ENCODE peak calls at places on chromosomes 16 and 17, in four cellular contexts. D is neural progenitor cell, S is endothelial cell of umbilical vein, Q is astrocyte. H is an unnamed sample.

GRCh38 chr17:72139213-72139612 is 18.4 kb downstream of the SOX9 start:
- DNase-seq in D (no peak), S (no peak), Q (peak; percentile 65), H (no peak)

GRCh38 chr16:51276335-51276734 is 125.3 kb upstream of the SALL1 start:
- DNase-seq in S (no peak), Q (no peak), D (no peak), H (no peak)

GRCh38 chr17:2107506-2107905 is 52.6 kb downstream of the HIC1 start:
- DNase-seq in D (no peak), Q (no peak), S (no peak), H (no peak)

GRCh38 chr17:146546-146945 is 9.2 kb downstream of the SCGB1C2 start:
- DNase-seq in S (no peak), Q (no peak), D (no peak), H (no peak)

GRCh38 chr17:28579526-28579925 is 2.8 kb upstream of the ALDOC start:
- DNase-seq in Q (no peak), D (no peak), S (no peak), H (no peak)

GRCh38 chr17:57872536-57872935 is 22.7 kb upstream of the MRPS23 start:
- DNase-seq in D (no peak), S (no peak), Q (no peak), H (no peak)

GRCh38 chr17:29607557-29608195 is 14.7 kb downstream of the ANKRD13B start:
- DNase-seq in S (no peak), D (no peak), Q (no peak), H (no peak)

GRCh38 chr16:88619859-88620655 is 18.3 kb upstream of the IL17C start:
- DNase-seq in D (no peak), Q (peak; percentile 50), S (no peak), H (no peak)

GRCh38 chr17:65370669-65371126 is 190.8 kb downstream of the AXIN2 start:
- DNase-seq in D (peak; percentile 11), S (peak; percentile 44), Q (no peak), H (no peak)

GRCh38 chr16:67480833-67481560 is at the start of gene ATP6V0D1:
- DNase-seq in D (peak; percentile 99), Q (peak; percentile 88), S (peak; percentile 99), H (peak; percentile 99)

GRCh38 chr16:1098266-1098991 is 2.4 kb upstream of the C1QTNF8 start:
- DNase-seq in S (no peak), D (peak; percentile 75), Q (no peak), H (no peak)

GRCh38 chr17:9529033-9529748 is 46.4 kb downstream of the STX8 start:
- DNase-seq in S (peak; percentile 24), Q (peak; percentile 41), D (peak; percentile 33), H (peak; percentile 6)

GRCh38 chr16:63361032-63361624 is 1324.9 kb upstream of the CDH8 start:
- DNase-seq in S (peak; percentile 56), Q (peak; percentile 35), D (peak; percentile 74), H (peak; percentile 64)

GRCh38 chr17:60506312-60506711 is 19.7 kb downstream of the APPBP2 start:
- DNase-seq in S (peak; percentile 33), Q (peak; percentile 90), D (no peak), H (no peak)

GRCh38 chr17:45019177-45019711 is 32.2 kb downstream of the DCAKD start:
- DNase-seq in D (peak; percentile 53), S (peak; percentile 26), Q (no peak), H (peak; percentile 25)

GRCh38 chr16:56221995-56222394 is 30.7 kb downstream of the GNAO1 start:
- DNase-seq in D (no peak), S (no peak), Q (no peak), H (no peak)

GRCh38 chr17:66255112-66255511 is 25.9 kb upstream of the APOH start:
- DNase-seq in D (peak; percentile 73), Q (peak; percentile 62), S (peak; percentile 74), H (peak; percentile 80)

GRCh38 chr17:13931752-13932477 is 137.4 kb upstream of the COX10 start:
- DNase-seq in D (no peak), Q (peak; percentile 47), S (no peak), H (peak; percentile 7)

GRCh38 chr16:73057369-73058210 is 9.7 kb upstream of the ZFHX3 start:
- DNase-seq in Q (no peak), S (peak; percentile 52), D (peak; percentile 75), H (peak; percentile 56)

GRCh38 chr16:80231888-80232287 is 308.9 kb upstream of the DYNLRB2 start:
- DNase-seq in D (no peak), Q (peak; percentile 92), S (no peak), H (peak; percentile 7)

GRCh38 chr17:74360993-74361612 is 565 bp downstream of the BTBD17 start:
- DNase-seq in D (peak; percentile 92), Q (no peak), S (no peak), H (no peak)

GRCh38 chr16:85315871-85316270 is 203.6 kb upstream of the CIBAR2 start:
- DNase-seq in Q (no peak), D (no peak), S (no peak), H (no peak)

GRCh38 chr17:76513306-76513692 is 12.1 kb upstream of the RHBDF2 start:
- DNase-seq in S (no peak), Q (no peak), D (no peak), H (no peak)
- TF ChIP-seq CTCF in S (no peak), Q (no peak), D (no peak), H (no peak)

GRCh38 chr16:57629516-57630401 is 1.3 kb downstream of the ADGRG1 start:
- DNase-seq in Q (no peak), D (no peak), S (no peak), H (no peak)
- H3K4me2 ChIP-seq in Q (no peak overlapping the region), D (no peak overlapping the region), S (peak overlapping the region; percentile 62), H (no peak overlapping the region)

GRCh38 chr16:70018254-70018653 is 67.1 kb downstream of the CLEC18A start:
- DNase-seq in Q (peak; percentile 8), S (peak; percentile 29), D (peak; percentile 42), H (peak; percentile 72)
- TF ChIP-seq CTCF in Q (peak; percentile 8), S (peak; percentile 25), D (peak; percentile 44), H (peak; percentile 69)

GRCh38 chr17:76238847-76239537 is 1.3 kb downstream of the RNF157 start:
- DNase-seq in D (no peak), S (no peak), Q (no peak), H (no peak)
- H3K4me2 ChIP-seq in D (peak overlapping the region; percentile 95), S (no peak overlapping the region), Q (no peak overlapping the region), H (no peak overlapping the region)

DNA sequence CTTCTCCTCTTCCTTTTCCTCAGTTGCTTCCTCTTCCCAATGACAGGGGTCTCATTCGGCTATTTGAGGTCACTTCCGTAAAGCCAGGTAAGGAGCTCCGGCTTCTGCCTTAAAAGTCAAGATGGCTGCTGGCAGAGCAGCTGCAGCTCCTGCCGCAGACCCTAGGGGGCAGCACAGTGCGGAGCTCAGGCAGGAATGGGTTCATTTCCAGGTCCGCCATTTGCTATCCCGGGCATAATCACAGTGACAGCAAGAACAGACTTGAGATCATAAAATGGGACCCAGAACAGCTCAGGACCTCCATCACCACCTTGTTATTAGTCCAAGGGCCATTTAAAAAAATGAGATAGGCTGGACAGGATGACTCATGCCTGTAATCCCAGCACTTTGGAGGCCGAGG is 199.5 kb downstream of the ZNF18 start:
- DNase-seq in Q (no peak), S (no peak), D (no peak), H (no peak)
- TF ChIP-seq CTCF in Q (no peak), S (no peak), D (peak; percentile 36), H (peak; percentile 69)

GRCh38 chr17:62891659-62892058 is 74.4 kb upstream of the TANC2 start:
- DNase-seq in Q (no peak), S (no peak), D (no peak), H (no peak)
- H3K4me2 ChIP-seq in Q (no peak overlapping the region), S (peak overlapping the region; percentile 8), D (peak overlapping the region; percentile 10), H (no peak overlapping the region)